ENCODE peak calls at places on chromosomes 2 and 18, in five cellular contexts. K, I, G, W and M are unnamed samples. For H3K4me1, the result is how much of the 10 kb centered on the place peaks cover.

GRCh38 chr2:38264649-38265322 is 112.3 kb downstream of the ATL2 start:
- DNase-seq in K (no peak), I (no peak), G (no peak), W (peak), M (no peak)

GRCh38 chr2:170505631-170506270 is 209.4 kb upstream of the SP5 start:
- DNase-seq in K (no peak), I (peak), G (peak), W (no peak), M (no peak)

GRCh38 chr2:218022131-218022850 is 19.5 kb upstream of the TNS1 start:
- DNase-seq in K (peak), I (no peak), G (peak), W (no peak), M (no peak)

GRCh38 chr2:201882353-201883095 is 76.2 kb downstream of the CDK15 start:
- DNase-seq in K (no peak), I (no peak), G (no peak), W (peak), M (no peak)

GRCh38 chr2:19356545-19357382 is 1.7 kb downstream of the OSR1 start:
- DNase-seq in K (no peak), I (no peak), G (no peak), W (no peak), M (no peak)

GRCh38 chr2:128549646-128550260 is 231.1 kb upstream of the HS6ST1 start:
- DNase-seq in K (no peak), I (no peak), G (no peak), W (no peak), M (no peak)

GRCh38 chr18:41146301-41146700 is 808.7 kb upstream of the PIK3C3 start:
- DNase-seq in K (no peak), I (no peak), G (no peak), W (no peak), M (no peak)

GRCh38 chr18:40877096-40877495 is 1077.9 kb upstream of the PIK3C3 start:
- DNase-seq in K (no peak), I (no peak), G (no peak), W (peak), M (no peak)

GRCh38 chr2:71610671-71611070 is 157.3 kb downstream of the DYSF start:
- DNase-seq in K (peak), I (no peak), G (no peak), W (no peak), M (no peak)

GRCh38 chr18:12975488-12975887 is 15.7 kb upstream of the CEP192 start:
- DNase-seq in K (no peak), I (no peak), G (no peak), W (no peak), M (no peak)

GRCh38 chr2:240820607-240821428 is 799 bp upstream of the KIF1A start:
- DNase-seq in K (peak), I (peak), G (no peak), W (no peak), M (no peak)

GRCh38 chr2:105746177-105747080 is 1.7 kb downstream of the NCK2 start:
- DNase-seq in K (peak), I (no peak), G (peak), W (no peak), M (no peak)

GRCh38 chr2:100580474-100581264 is 17.9 kb downstream of the PDCL3 start:
- DNase-seq in K (no peak), I (no peak), G (no peak), W (no peak), M (no peak)

GRCh38 chr2:75570948-75571729 is 10.4 kb upstream of the EVA1A start:
- DNase-seq in K (peak), I (no peak), G (no peak), W (peak), M (no peak)

GRCh38 chr18:75226301-75226955 is 15.8 kb downstream of the TSHZ1 start:
- DNase-seq in K (no peak), I (no peak), G (no peak), W (peak), M (no peak)

GRCh38 chr2:222320441-222321395 is 21.9 kb upstream of the PAX3 start:
- DNase-seq in K (no peak), I (peak), G (no peak), W (peak), M (no peak)
- H3K27ac ChIP-seq in K (no peak), I (no peak), G (no peak), W (no peak), M (no peak)

GRCh38 chr2:134277223-134277622 is 23.4 kb downstream of the MGAT5 start:
- DNase-seq in K (no peak), I (no peak), G (no peak), W (no peak), M (no peak)

GRCh38 chr2:134280726-134281125 is 26.9 kb downstream of the MGAT5 start:
- DNase-seq in K (no peak), I (no peak), G (no peak), W (no peak), M (no peak)

GRCh38 chr2:134278546-134278945 is 24.7 kb downstream of the MGAT5 start:
- DNase-seq in K (no peak), I (no peak), G (no peak), W (no peak), M (no peak)

GRCh38 chr2:134280231-134280630 is 26.4 kb downstream of the MGAT5 start:
- DNase-seq in K (no peak), I (no peak), G (no peak), W (no peak), M (no peak)

DNA sequence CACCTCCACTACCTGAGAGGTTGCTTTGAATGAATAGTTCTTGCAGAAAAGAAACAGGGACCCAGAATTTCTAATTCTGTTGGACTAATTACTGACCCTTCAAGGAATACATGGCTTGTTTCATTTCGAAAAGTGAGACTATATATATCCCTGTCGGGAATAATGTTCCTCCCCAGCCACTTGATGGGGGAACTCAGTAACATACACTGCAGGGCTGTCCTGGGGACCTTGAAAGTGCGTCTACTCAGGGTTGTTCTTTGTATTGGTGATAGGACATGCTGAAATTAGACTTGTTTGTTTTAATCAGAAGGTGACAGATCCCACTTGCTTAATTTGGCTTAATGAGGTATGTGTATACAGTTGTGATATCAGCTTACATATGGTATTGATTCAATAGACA is 25.5 kb downstream of the MGAT5 start:
- DNase-seq in K (no peak), I (no peak), G (no peak), W (no peak), M (no peak)
- H3K4me1 ChIP-seq in K (under half), I (under half), G (under half), W (under half), M (under half)

DNA sequence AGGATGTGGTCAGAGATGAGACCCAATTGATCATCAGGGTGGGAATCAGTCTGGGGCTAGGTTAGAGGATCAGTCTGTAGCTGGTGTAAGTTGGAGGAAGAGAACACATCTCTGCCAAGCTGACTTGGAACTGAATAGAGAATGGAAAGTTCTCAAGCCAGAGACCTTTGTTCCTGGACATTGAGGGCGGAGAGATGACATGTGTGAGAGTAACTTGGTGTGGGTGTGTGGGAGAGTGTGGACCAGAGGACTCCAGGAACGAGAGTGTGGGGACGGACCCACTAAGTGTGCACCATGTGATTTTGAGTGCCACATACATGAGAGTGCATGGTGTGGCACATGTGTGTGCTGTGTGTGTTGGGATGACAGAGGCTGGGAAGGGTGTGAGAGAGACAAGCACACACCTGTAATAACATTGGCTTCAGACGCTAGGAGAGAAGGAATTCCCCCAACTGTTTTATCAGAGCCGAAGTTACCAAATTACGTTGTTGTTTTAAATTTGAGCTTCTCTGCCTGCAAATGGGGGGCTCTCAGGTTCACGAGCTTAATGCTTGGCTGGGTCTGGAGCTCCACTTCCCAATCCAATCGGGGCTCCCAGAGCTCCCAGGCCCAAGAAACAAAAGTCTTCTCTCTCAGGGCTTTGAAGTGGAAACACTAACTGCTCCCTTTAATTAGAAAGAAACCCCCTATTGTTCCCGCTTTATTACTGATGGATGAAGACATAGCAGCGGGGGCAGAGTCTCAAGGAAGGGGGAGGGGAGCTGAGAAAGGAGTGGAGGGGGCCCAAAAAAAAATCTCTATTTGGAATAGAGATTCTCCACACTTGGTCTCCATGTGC is 15.8 kb upstream of the PKDCC start:
- DNase-seq in K (no peak), I (no peak), G (no peak), W (no peak), M (no peak)
- H3K4me3 ChIP-seq in K (no peak), I (no peak), G (no peak), W (no peak), M (no peak)

GRCh38 chr2:95314598-95314963 is 17.4 kb downstream of the KCNIP3 start:
- DNase-seq in K (no peak), I (no peak), G (no peak), W (no peak), M (no peak)

GRCh38 chr2:95314964-95315611 is 17.9 kb downstream of the KCNIP3 start:
- DNase-seq in K (peak), I (peak), G (no peak), W (peak), M (no peak)

GRCh38 chr2:95311821-95312542 is 14.8 kb downstream of the KCNIP3 start:
- DNase-seq in K (no peak), I (no peak), G (no peak), W (no peak), M (no peak)

GRCh38 chr2:95312543-95313205 is 15.5 kb downstream of the KCNIP3 start:
- DNase-seq in K (no peak), I (no peak), G (no peak), W (no peak), M (no peak)

GRCh38 chr2:95313296-95314265 is 16.4 kb downstream of the KCNIP3 start:
- DNase-seq in K (no peak), I (no peak), G (no peak), W (no peak), M (no peak)
- H3K27ac ChIP-seq in K (no peak), I (no peak), G (no peak), W (no peak), M (no peak)

GRCh38 chr2:226122067-226122466 is 677.6 kb downstream of the IRS1 start:
- DNase-seq in K (no peak), I (no peak), G (no peak), W (no peak), M (no peak)

GRCh38 chr2:226123307-226123706 is 676.3 kb downstream of the IRS1 start:
- DNase-seq in K (no peak), I (no peak), G (no peak), W (peak), M (no peak)

GRCh38 chr2:226125151-226125550 is 674.5 kb downstream of the IRS1 start:
- DNase-seq in K (no peak), I (no peak), G (no peak), W (no peak), M (no peak)

GRCh38 chr2:226126104-226126503 is 673.5 kb downstream of the IRS1 start:
- DNase-seq in K (no peak), I (no peak), G (no peak), W (no peak), M (no peak)

DNA sequence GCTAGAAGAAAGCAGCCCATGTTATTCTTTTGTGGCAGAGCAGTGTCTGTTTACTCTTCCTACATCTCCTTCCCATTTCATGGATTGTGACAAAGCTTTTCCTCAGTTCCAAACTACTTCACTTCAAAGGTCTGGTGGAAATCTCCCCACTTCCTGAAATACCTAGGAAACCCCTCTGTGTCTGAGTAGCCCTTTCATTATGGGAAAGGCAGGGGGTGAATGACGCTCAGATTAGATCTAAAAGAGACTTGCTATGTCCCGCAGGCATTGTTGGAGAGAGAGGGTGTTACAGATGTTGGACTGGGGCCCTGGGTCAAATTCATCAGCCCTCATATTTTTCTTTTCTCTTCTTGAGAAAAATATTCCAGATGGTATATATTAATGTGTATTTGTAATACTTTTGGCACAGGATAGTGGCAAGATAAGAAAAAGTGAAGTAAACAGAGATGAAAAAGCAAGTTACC is 675.0 kb downstream of the IRS1 start:
- DNase-seq in K (no peak), I (no peak), G (no peak), W (peak), M (no peak)
- H3K4me1 ChIP-seq in K (under half), I (under half), G (under half), W (under half), M (under half)

DNA sequence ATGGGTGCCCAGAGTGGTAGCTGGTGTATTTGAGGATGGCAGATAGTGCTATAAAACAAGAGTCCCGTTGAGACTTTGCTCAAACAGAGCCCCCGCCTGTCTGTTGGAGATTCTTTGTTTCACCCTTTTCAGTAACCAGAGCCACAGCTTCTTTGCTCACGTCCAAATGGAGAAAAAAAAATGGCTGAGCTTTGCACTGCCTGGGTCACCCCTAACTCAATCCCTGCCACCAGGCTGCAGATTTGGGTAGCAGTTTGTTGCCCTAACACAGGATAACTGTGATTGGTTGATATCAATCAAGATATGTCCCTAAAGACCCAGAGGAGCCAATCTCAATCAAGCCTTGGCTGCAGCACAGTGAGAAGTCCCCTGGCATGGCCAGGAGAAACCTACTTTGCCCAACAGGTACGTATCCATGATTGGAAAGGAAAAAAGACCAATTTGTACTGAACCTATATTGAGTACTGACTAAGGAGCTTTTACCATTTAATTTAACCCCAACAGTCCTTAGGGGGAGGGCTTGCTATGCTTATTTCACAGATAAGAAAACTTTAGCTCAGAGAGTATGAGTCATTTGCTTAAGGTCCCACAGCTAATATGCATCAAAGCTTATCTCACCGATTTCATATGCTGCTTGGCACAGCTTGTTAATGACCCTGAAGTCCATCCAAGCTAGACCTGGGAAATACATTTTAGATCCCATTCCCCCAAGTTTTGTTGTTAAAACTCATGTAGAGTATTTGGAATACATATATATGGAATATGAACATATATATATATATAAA is 72.0 kb upstream of the SH3BP4 start:
- DNase-seq in K (peak), I (no peak), G (no peak), W (peak), M (no peak)
- H3K4me3 ChIP-seq in K (no peak), I (no peak), G (no peak), W (no peak), M (no peak)